ENCODE peak calls at places on chromosome 20, in ten cellular contexts. One of them, this sample, is unnamed.

GRCh38 chr20:18679020-18679419 is 91.2 kb downstream of the DTD1 start:
- DNase-seq in astrocyte of the spinal cord: peak
- DNase-seq in activated CD4-positive, alpha-beta T cell treated with anti-CD3 and anti-CD28 coated beads, Interleukin-2, amount 50 U/mL, for 4 hours: no peak
- DNase-seq in AG20443: no peak
- DNase-seq in AG08395: no peak
- DNase-seq in heart right ventricle: no peak
- DNase-seq in NCI-H345: peak
- DNase-seq in hypothalamus: no peak
- DNase-seq in GDM1: no peak
- DNase-seq in activated CD8-positive, alpha-beta memory T cell treated with anti-CD3 and anti-CD28 coated beads, Interleukin-2, amount 50 U/mL, for 48 hours: no peak
- DNase-seq in this sample: no peak

GRCh38 chr20:11483697-11484096 is 434.0 kb upstream of the BTBD3 start:
- DNase-seq in astrocyte of the spinal cord: no peak
- DNase-seq in activated CD4-positive, alpha-beta T cell treated with anti-CD3 and anti-CD28 coated beads, Interleukin-2, amount 50 U/mL, for 4 hours: no peak
- DNase-seq in AG20443: no peak
- DNase-seq in AG08395: no peak
- DNase-seq in heart right ventricle: no peak
- DNase-seq in NCI-H345: no peak
- DNase-seq in hypothalamus: no peak
- DNase-seq in GDM1: no peak
- DNase-seq in activated CD8-positive, alpha-beta memory T cell treated with anti-CD3 and anti-CD28 coated beads, Interleukin-2, amount 50 U/mL, for 48 hours: no peak
- DNase-seq in this sample: no peak

GRCh38 chr20:62737971-62738881 is 29.6 kb downstream of the NTSR1 start:
- DNase-seq in astrocyte of the spinal cord: no peak
- DNase-seq in activated CD4-positive, alpha-beta T cell treated with anti-CD3 and anti-CD28 coated beads, Interleukin-2, amount 50 U/mL, for 4 hours: no peak
- DNase-seq in AG20443: no peak
- DNase-seq in AG08395: no peak
- DNase-seq in heart right ventricle: no peak
- DNase-seq in NCI-H345: peak
- DNase-seq in hypothalamus: no peak
- DNase-seq in GDM1: no peak
- DNase-seq in activated CD8-positive, alpha-beta memory T cell treated with anti-CD3 and anti-CD28 coated beads, Interleukin-2, amount 50 U/mL, for 48 hours: no peak
- DNase-seq in this sample: no peak

GRCh38 chr20:58481541-58482021 is 33.6 kb downstream of the APCDD1L start:
- DNase-seq in astrocyte of the spinal cord: peak
- DNase-seq in activated CD4-positive, alpha-beta T cell treated with anti-CD3 and anti-CD28 coated beads, Interleukin-2, amount 50 U/mL, for 4 hours: peak
- DNase-seq in AG20443: peak
- DNase-seq in AG08395: peak
- DNase-seq in heart right ventricle: peak
- DNase-seq in NCI-H345: no peak
- DNase-seq in hypothalamus: no peak
- DNase-seq in GDM1: no peak
- DNase-seq in activated CD8-positive, alpha-beta memory T cell treated with anti-CD3 and anti-CD28 coated beads, Interleukin-2, amount 50 U/mL, for 48 hours: peak
- DNase-seq in this sample: peak

GRCh38 chr20:53900380-53900999 is 169.9 kb downstream of the BCAS1 start:
- DNase-seq in astrocyte of the spinal cord: peak
- DNase-seq in activated CD4-positive, alpha-beta T cell treated with anti-CD3 and anti-CD28 coated beads, Interleukin-2, amount 50 U/mL, for 4 hours: no peak
- DNase-seq in AG20443: peak
- DNase-seq in AG08395: peak
- DNase-seq in heart right ventricle: no peak
- DNase-seq in NCI-H345: no peak
- DNase-seq in hypothalamus: no peak
- DNase-seq in GDM1: no peak
- DNase-seq in activated CD8-positive, alpha-beta memory T cell treated with anti-CD3 and anti-CD28 coated beads, Interleukin-2, amount 50 U/mL, for 48 hours: no peak
- DNase-seq in this sample: no peak

GRCh38 chr20:1357921-1358671 is 29.2 kb upstream of the SDCBP2 start:
- DNase-seq in astrocyte of the spinal cord: peak
- DNase-seq in activated CD4-positive, alpha-beta T cell treated with anti-CD3 and anti-CD28 coated beads, Interleukin-2, amount 50 U/mL, for 4 hours: no peak
- DNase-seq in AG20443: no peak
- DNase-seq in AG08395: no peak
- DNase-seq in heart right ventricle: no peak
- DNase-seq in NCI-H345: no peak
- DNase-seq in hypothalamus: no peak
- DNase-seq in GDM1: no peak
- DNase-seq in activated CD8-positive, alpha-beta memory T cell treated with anti-CD3 and anti-CD28 coated beads, Interleukin-2, amount 50 U/mL, for 48 hours: no peak
- DNase-seq in this sample: no peak

GRCh38 chr20:14612389-14612788 is 275.0 kb upstream of the FLRT3 start:
- DNase-seq in astrocyte of the spinal cord: no peak
- DNase-seq in activated CD4-positive, alpha-beta T cell treated with anti-CD3 and anti-CD28 coated beads, Interleukin-2, amount 50 U/mL, for 4 hours: no peak
- DNase-seq in AG20443: no peak
- DNase-seq in AG08395: no peak
- DNase-seq in heart right ventricle: no peak
- DNase-seq in NCI-H345: no peak
- DNase-seq in hypothalamus: no peak
- DNase-seq in GDM1: no peak
- DNase-seq in activated CD8-positive, alpha-beta memory T cell treated with anti-CD3 and anti-CD28 coated beads, Interleukin-2, amount 50 U/mL, for 48 hours: no peak
- DNase-seq in this sample: no peak

GRCh38 chr20:50182336-50182735 is 8.3 kb upstream of the CEBPB start:
- DNase-seq in astrocyte of the spinal cord: no peak
- DNase-seq in activated CD4-positive, alpha-beta T cell treated with anti-CD3 and anti-CD28 coated beads, Interleukin-2, amount 50 U/mL, for 4 hours: no peak
- DNase-seq in AG20443: no peak
- DNase-seq in AG08395: no peak
- DNase-seq in heart right ventricle: no peak
- DNase-seq in NCI-H345: no peak
- DNase-seq in hypothalamus: no peak
- DNase-seq in GDM1: no peak
- DNase-seq in activated CD8-positive, alpha-beta memory T cell treated with anti-CD3 and anti-CD28 coated beads, Interleukin-2, amount 50 U/mL, for 48 hours: no peak
- DNase-seq in this sample: no peak

GRCh38 chr20:61803416-61803902 is 262.2 kb downstream of the TAF4 start:
- DNase-seq in astrocyte of the spinal cord: peak
- DNase-seq in activated CD4-positive, alpha-beta T cell treated with anti-CD3 and anti-CD28 coated beads, Interleukin-2, amount 50 U/mL, for 4 hours: no peak
- DNase-seq in AG20443: no peak
- DNase-seq in AG08395: no peak
- DNase-seq in heart right ventricle: no peak
- DNase-seq in NCI-H345: no peak
- DNase-seq in hypothalamus: no peak
- DNase-seq in GDM1: no peak
- DNase-seq in activated CD8-positive, alpha-beta memory T cell treated with anti-CD3 and anti-CD28 coated beads, Interleukin-2, amount 50 U/mL, for 48 hours: no peak
- DNase-seq in this sample: no peak

GRCh38 chr20:58986286-58986967 is 5.4 kb downstream of the NELFCD start:
- DNase-seq in astrocyte of the spinal cord: no peak
- DNase-seq in activated CD4-positive, alpha-beta T cell treated with anti-CD3 and anti-CD28 coated beads, Interleukin-2, amount 50 U/mL, for 4 hours: no peak
- DNase-seq in AG20443: no peak
- DNase-seq in AG08395: no peak
- DNase-seq in heart right ventricle: no peak
- DNase-seq in NCI-H345: no peak
- DNase-seq in hypothalamus: no peak
- DNase-seq in GDM1: no peak
- DNase-seq in activated CD8-positive, alpha-beta memory T cell treated with anti-CD3 and anti-CD28 coated beads, Interleukin-2, amount 50 U/mL, for 48 hours: peak
- DNase-seq in this sample: no peak

GRCh38 chr20:53032021-53033001 is 60.2 kb downstream of the TSHZ2 start:
- DNase-seq in astrocyte of the spinal cord: peak
- DNase-seq in activated CD4-positive, alpha-beta T cell treated with anti-CD3 and anti-CD28 coated beads, Interleukin-2, amount 50 U/mL, for 4 hours: no peak
- DNase-seq in AG20443: peak
- DNase-seq in AG08395: peak
- DNase-seq in heart right ventricle: peak
- DNase-seq in NCI-H345: no peak
- DNase-seq in hypothalamus: no peak
- DNase-seq in GDM1: no peak
- DNase-seq in activated CD8-positive, alpha-beta memory T cell treated with anti-CD3 and anti-CD28 coated beads, Interleukin-2, amount 50 U/mL, for 48 hours: no peak
- DNase-seq in this sample: peak

GRCh38 chr20:56828402-56828801 is 199.3 kb downstream of the TFAP2C start:
- DNase-seq in astrocyte of the spinal cord: no peak
- DNase-seq in activated CD4-positive, alpha-beta T cell treated with anti-CD3 and anti-CD28 coated beads, Interleukin-2, amount 50 U/mL, for 4 hours: no peak
- DNase-seq in AG20443: peak
- DNase-seq in AG08395: peak
- DNase-seq in heart right ventricle: no peak
- DNase-seq in NCI-H345: no peak
- DNase-seq in hypothalamus: no peak
- DNase-seq in GDM1: no peak
- DNase-seq in activated CD8-positive, alpha-beta memory T cell treated with anti-CD3 and anti-CD28 coated beads, Interleukin-2, amount 50 U/mL, for 48 hours: no peak
- DNase-seq in this sample: no peak

GRCh38 chr20:278181-278580 is 12.4 kb downstream of the C20orf96 start:
- DNase-seq in astrocyte of the spinal cord: no peak
- DNase-seq in activated CD4-positive, alpha-beta T cell treated with anti-CD3 and anti-CD28 coated beads, Interleukin-2, amount 50 U/mL, for 4 hours: no peak
- DNase-seq in AG20443: no peak
- DNase-seq in AG08395: no peak
- DNase-seq in heart right ventricle: no peak
- DNase-seq in NCI-H345: no peak
- DNase-seq in hypothalamus: no peak
- DNase-seq in GDM1: no peak
- DNase-seq in activated CD8-positive, alpha-beta memory T cell treated with anti-CD3 and anti-CD28 coated beads, Interleukin-2, amount 50 U/mL, for 48 hours: peak
- DNase-seq in this sample: no peak

GRCh38 chr20:61948586-61949362 is 116.9 kb downstream of the TAF4 start:
- DNase-seq in astrocyte of the spinal cord: no peak
- DNase-seq in activated CD4-positive, alpha-beta T cell treated with anti-CD3 and anti-CD28 coated beads, Interleukin-2, amount 50 U/mL, for 4 hours: no peak
- DNase-seq in AG20443: no peak
- DNase-seq in AG08395: no peak
- DNase-seq in heart right ventricle: no peak
- DNase-seq in NCI-H345: no peak
- DNase-seq in hypothalamus: no peak
- DNase-seq in GDM1: no peak
- DNase-seq in activated CD8-positive, alpha-beta memory T cell treated with anti-CD3 and anti-CD28 coated beads, Interleukin-2, amount 50 U/mL, for 48 hours: no peak
- DNase-seq in this sample: no peak

GRCh38 chr20:49028684-49029083 is 17.4 kb upstream of the CSE1L start:
- DNase-seq in astrocyte of the spinal cord: no peak
- DNase-seq in activated CD4-positive, alpha-beta T cell treated with anti-CD3 and anti-CD28 coated beads, Interleukin-2, amount 50 U/mL, for 4 hours: no peak
- DNase-seq in AG20443: peak
- DNase-seq in AG08395: peak
- DNase-seq in heart right ventricle: no peak
- DNase-seq in NCI-H345: no peak
- DNase-seq in hypothalamus: no peak
- DNase-seq in GDM1: no peak
- DNase-seq in activated CD8-positive, alpha-beta memory T cell treated with anti-CD3 and anti-CD28 coated beads, Interleukin-2, amount 50 U/mL, for 48 hours: no peak
- DNase-seq in this sample: no peak

GRCh38 chr20:3115190-3116107 is 30.9 kb upstream of the AVP start:
- DNase-seq in astrocyte of the spinal cord: peak
- DNase-seq in activated CD4-positive, alpha-beta T cell treated with anti-CD3 and anti-CD28 coated beads, Interleukin-2, amount 50 U/mL, for 4 hours: peak
- DNase-seq in AG20443: peak
- DNase-seq in AG08395: peak
- DNase-seq in heart right ventricle: peak
- DNase-seq in NCI-H345: peak
- DNase-seq in hypothalamus: no peak
- DNase-seq in GDM1: no peak
- DNase-seq in activated CD8-positive, alpha-beta memory T cell treated with anti-CD3 and anti-CD28 coated beads, Interleukin-2, amount 50 U/mL, for 48 hours: no peak
- DNase-seq in this sample: no peak

GRCh38 chr20:49344975-49345374 is 67.1 kb upstream of the ZNFX1 start:
- DNase-seq in astrocyte of the spinal cord: peak
- DNase-seq in activated CD4-positive, alpha-beta T cell treated with anti-CD3 and anti-CD28 coated beads, Interleukin-2, amount 50 U/mL, for 4 hours: no peak
- DNase-seq in AG20443: peak
- DNase-seq in AG08395: peak
- DNase-seq in heart right ventricle: peak
- DNase-seq in NCI-H345: no peak
- DNase-seq in hypothalamus: no peak
- DNase-seq in GDM1: no peak
- DNase-seq in activated CD8-positive, alpha-beta memory T cell treated with anti-CD3 and anti-CD28 coated beads, Interleukin-2, amount 50 U/mL, for 48 hours: no peak
- DNase-seq in this sample: peak

GRCh38 chr20:47348539-47349142 is 7.9 kb downstream of the ZMYND8 start:
- DNase-seq in astrocyte of the spinal cord: peak
- DNase-seq in activated CD4-positive, alpha-beta T cell treated with anti-CD3 and anti-CD28 coated beads, Interleukin-2, amount 50 U/mL, for 4 hours: no peak
- DNase-seq in AG20443: no peak
- DNase-seq in AG08395: no peak
- DNase-seq in heart right ventricle: no peak
- DNase-seq in NCI-H345: no peak
- DNase-seq in hypothalamus: no peak
- DNase-seq in GDM1: no peak
- DNase-seq in activated CD8-positive, alpha-beta memory T cell treated with anti-CD3 and anti-CD28 coated beads, Interleukin-2, amount 50 U/mL, for 48 hours: no peak
- DNase-seq in this sample: no peak

GRCh38 chr20:32521780-32522524 is 63.2 kb downstream of the NOL4L start:
- DNase-seq in astrocyte of the spinal cord: peak
- DNase-seq in activated CD4-positive, alpha-beta T cell treated with anti-CD3 and anti-CD28 coated beads, Interleukin-2, amount 50 U/mL, for 4 hours: peak
- DNase-seq in AG20443: peak
- DNase-seq in AG08395: peak
- DNase-seq in heart right ventricle: peak
- DNase-seq in NCI-H345: peak
- DNase-seq in hypothalamus: peak
- DNase-seq in GDM1: peak
- DNase-seq in activated CD8-positive, alpha-beta memory T cell treated with anti-CD3 and anti-CD28 coated beads, Interleukin-2, amount 50 U/mL, for 48 hours: peak
- DNase-seq in this sample: peak

GRCh38 chr20:54347216-54347833 is 128.1 kb upstream of the DOK5 start:
- DNase-seq in astrocyte of the spinal cord: no peak
- DNase-seq in activated CD4-positive, alpha-beta T cell treated with anti-CD3 and anti-CD28 coated beads, Interleukin-2, amount 50 U/mL, for 4 hours: no peak
- DNase-seq in AG20443: peak
- DNase-seq in AG08395: no peak
- DNase-seq in heart right ventricle: no peak
- DNase-seq in NCI-H345: no peak
- DNase-seq in hypothalamus: no peak
- DNase-seq in GDM1: no peak
- DNase-seq in activated CD8-positive, alpha-beta memory T cell treated with anti-CD3 and anti-CD28 coated beads, Interleukin-2, amount 50 U/mL, for 48 hours: no peak
- DNase-seq in this sample: no peak

GRCh38 chr20:4813839-4814695 is 92.4 kb downstream of the PRND start:
- DNase-seq in astrocyte of the spinal cord: no peak
- DNase-seq in activated CD4-positive, alpha-beta T cell treated with anti-CD3 and anti-CD28 coated beads, Interleukin-2, amount 50 U/mL, for 4 hours: no peak
- DNase-seq in AG20443: no peak
- DNase-seq in AG08395: no peak
- DNase-seq in heart right ventricle: peak
- DNase-seq in NCI-H345: no peak
- DNase-seq in hypothalamus: no peak
- DNase-seq in GDM1: peak
- DNase-seq in activated CD8-positive, alpha-beta memory T cell treated with anti-CD3 and anti-CD28 coated beads, Interleukin-2, amount 50 U/mL, for 48 hours: peak
- DNase-seq in this sample: no peak

GRCh38 chr20:6636209-6637159 is 131.0 kb upstream of the BMP2 start:
- DNase-seq in astrocyte of the spinal cord: peak
- DNase-seq in activated CD4-positive, alpha-beta T cell treated with anti-CD3 and anti-CD28 coated beads, Interleukin-2, amount 50 U/mL, for 4 hours: no peak
- DNase-seq in AG20443: peak
- DNase-seq in AG08395: peak
- DNase-seq in heart right ventricle: peak
- DNase-seq in NCI-H345: no peak
- DNase-seq in hypothalamus: no peak
- DNase-seq in GDM1: no peak
- DNase-seq in activated CD8-positive, alpha-beta memory T cell treated with anti-CD3 and anti-CD28 coated beads, Interleukin-2, amount 50 U/mL, for 48 hours: no peak
- DNase-seq in this sample: peak

GRCh38 chr20:32153156-32153665 is 43.7 kb downstream of the TM9SF4 start:
- DNase-seq in astrocyte of the spinal cord: no peak
- DNase-seq in activated CD4-positive, alpha-beta T cell treated with anti-CD3 and anti-CD28 coated beads, Interleukin-2, amount 50 U/mL, for 4 hours: no peak
- DNase-seq in AG20443: no peak
- DNase-seq in AG08395: no peak
- DNase-seq in heart right ventricle: no peak
- DNase-seq in NCI-H345: no peak
- DNase-seq in hypothalamus: no peak
- DNase-seq in GDM1: no peak
- DNase-seq in activated CD8-positive, alpha-beta memory T cell treated with anti-CD3 and anti-CD28 coated beads, Interleukin-2, amount 50 U/mL, for 48 hours: no peak
- DNase-seq in this sample: no peak

GRCh38 chr20:20687319-20687718 is 25.1 kb downstream of the RALGAPA2 start:
- DNase-seq in astrocyte of the spinal cord: no peak
- DNase-seq in activated CD4-positive, alpha-beta T cell treated with anti-CD3 and anti-CD28 coated beads, Interleukin-2, amount 50 U/mL, for 4 hours: no peak
- DNase-seq in AG20443: no peak
- DNase-seq in AG08395: no peak
- DNase-seq in heart right ventricle: no peak
- DNase-seq in NCI-H345: no peak
- DNase-seq in hypothalamus: no peak
- DNase-seq in GDM1: no peak
- DNase-seq in activated CD8-positive, alpha-beta memory T cell treated with anti-CD3 and anti-CD28 coated beads, Interleukin-2, amount 50 U/mL, for 48 hours: no peak
- DNase-seq in this sample: no peak

GRCh38 chr20:34179636-34180360 is 61.4 kb upstream of the ASIP start:
- DNase-seq in astrocyte of the spinal cord: no peak
- DNase-seq in activated CD4-positive, alpha-beta T cell treated with anti-CD3 and anti-CD28 coated beads, Interleukin-2, amount 50 U/mL, for 4 hours: no peak
- DNase-seq in AG20443: no peak
- DNase-seq in AG08395: no peak
- DNase-seq in heart right ventricle: no peak
- DNase-seq in NCI-H345: no peak
- DNase-seq in hypothalamus: no peak
- DNase-seq in GDM1: no peak
- DNase-seq in activated CD8-positive, alpha-beta memory T cell treated with anti-CD3 and anti-CD28 coated beads, Interleukin-2, amount 50 U/mL, for 48 hours: no peak
- DNase-seq in this sample: no peak

GRCh38 chr20:21397341-21398108 is at the start of gene NKX2-4:
- DNase-seq in astrocyte of the spinal cord: no peak
- DNase-seq in activated CD4-positive, alpha-beta T cell treated with anti-CD3 and anti-CD28 coated beads, Interleukin-2, amount 50 U/mL, for 4 hours: no peak
- DNase-seq in AG20443: no peak
- DNase-seq in AG08395: no peak
- DNase-seq in heart right ventricle: no peak
- DNase-seq in NCI-H345: no peak
- DNase-seq in hypothalamus: no peak
- DNase-seq in GDM1: no peak
- DNase-seq in activated CD8-positive, alpha-beta memory T cell treated with anti-CD3 and anti-CD28 coated beads, Interleukin-2, amount 50 U/mL, for 48 hours: no peak
- DNase-seq in this sample: no peak

GRCh38 chr20:48807586-48808381 is 20.0 kb downstream of the PREX1 start:
- DNase-seq in astrocyte of the spinal cord: no peak
- DNase-seq in activated CD4-positive, alpha-beta T cell treated with anti-CD3 and anti-CD28 coated beads, Interleukin-2, amount 50 U/mL, for 4 hours: no peak
- DNase-seq in AG20443: no peak
- DNase-seq in AG08395: no peak
- DNase-seq in heart right ventricle: peak
- DNase-seq in NCI-H345: peak
- DNase-seq in hypothalamus: peak
- DNase-seq in GDM1: no peak
- DNase-seq in activated CD8-positive, alpha-beta memory T cell treated with anti-CD3 and anti-CD28 coated beads, Interleukin-2, amount 50 U/mL, for 48 hours: no peak
- DNase-seq in this sample: no peak

GRCh38 chr20:12640255-12640654 is 368.5 kb upstream of the SPTLC3 start:
- DNase-seq in astrocyte of the spinal cord: no peak
- DNase-seq in activated CD4-positive, alpha-beta T cell treated with anti-CD3 and anti-CD28 coated beads, Interleukin-2, amount 50 U/mL, for 4 hours: no peak
- DNase-seq in AG20443: no peak
- DNase-seq in AG08395: no peak
- DNase-seq in heart right ventricle: no peak
- DNase-seq in NCI-H345: no peak
- DNase-seq in hypothalamus: no peak
- DNase-seq in GDM1: no peak
- DNase-seq in activated CD8-positive, alpha-beta memory T cell treated with anti-CD3 and anti-CD28 coated beads, Interleukin-2, amount 50 U/mL, for 48 hours: no peak
- DNase-seq in this sample: no peak